ENCODE peak calls at places on chromosomes 1 and 21, in seven cellular contexts. J is mesenchymal stem cell, Z is H9, I is IMR-90, B is trophoblast cell, F is mesendoderm, W is H1. S is an unnamed sample.

GRCh38 chr21:17472167-17472566 is 40.7 kb upstream of the CXADR start:
- DNase-seq in J (no peak), Z (no peak), I (no peak), B (no peak), F (no peak), W (no peak), S (no peak)

GRCh38 chr1:35857830-35858229 is 25.2 kb upstream of the AGO1 start:
- DNase-seq in J (peak; percentile 37), Z (no peak), I (peak; percentile 21), B (peak; percentile 25), F (peak; percentile 47), W (no peak), S (no peak)

GRCh38 chr1:27602510-27603319 is 1.2 kb downstream of the AHDC1 start:
- DNase-seq in J (no peak), Z (no peak), I (peak; percentile 31), B (no peak), F (no peak), W (peak; percentile 73), S (no peak)

GRCh38 chr1:181423301-181423918 is 59.9 kb upstream of the CACNA1E start:
- DNase-seq in J (peak; percentile 3), Z (peak; percentile 72), I (peak; percentile 14), B (peak; percentile 62), F (peak; percentile 73), W (peak; percentile 62), S (peak; percentile 23)

GRCh38 chr1:87463917-87464565 is 135.4 kb downstream of the LMO4 start:
- DNase-seq in J (no peak), Z (no peak), I (no peak), B (no peak), F (no peak), W (no peak), S (no peak)

GRCh38 chr21:37655601-37656300 is 260.5 kb downstream of the KCNJ6 start:
- DNase-seq in J (peak; percentile 39), Z (no peak), I (no peak), B (peak; percentile 28), F (no peak), W (peak; percentile 16), S (no peak)

GRCh38 chr1:55823521-55824296 is 608.5 kb upstream of the USP24 start:
- DNase-seq in J (peak; percentile 73), Z (no peak), I (peak; percentile 64), B (peak; percentile 63), F (no peak), W (no peak), S (no peak)

GRCh38 chr1:208201241-208201640 is 42.9 kb downstream of the PLXNA2 start:
- DNase-seq in J (peak; percentile 93), Z (no peak), I (peak; percentile 91), B (peak; percentile 69), F (no peak), W (no peak), S (no peak)

GRCh38 chr1:89550995-89551394 is 26.4 kb downstream of the LRRC8B start:
- DNase-seq in J (no peak), Z (peak; percentile 39), I (no peak), B (no peak), F (peak; percentile 79), W (no peak), S (no peak)

GRCh38 chr1:168407832-168408530 is 127.3 kb downstream of the TBX19 start:
- DNase-seq in J (no peak), Z (no peak), I (no peak), B (no peak), F (no peak), W (no peak), S (no peak)

GRCh38 chr21:33539612-33540011 is 2.3 kb downstream of the GART start:
- DNase-seq in J (no peak), Z (no peak), I (peak; percentile 67), B (peak; percentile 65), F (no peak), W (no peak), S (no peak)

GRCh38 chr1:30513396-30514136 is 209.8 kb downstream of the MATN1 start:
- DNase-seq in J (no peak), Z (peak; percentile 25), I (no peak), B (no peak), F (no peak), W (peak; percentile 38), S (no peak)

GRCh38 chr1:164380893-164381292 is 178.1 kb upstream of the PBX1 start:
- DNase-seq in J (no peak), Z (no peak), I (no peak), B (no peak), F (no peak), W (no peak), S (no peak)

GRCh38 chr1:28601696-28602095 is 9.6 kb downstream of the RAB42 start:
- DNase-seq in J (peak; percentile 90), Z (no peak), I (peak; percentile 97), B (peak; percentile 53), F (peak; percentile 79), W (no peak), S (no peak)

GRCh38 chr1:193486671-193487229 is 300.3 kb upstream of the B3GALT2 start:
- DNase-seq in J (no peak), Z (no peak), I (peak; percentile 47), B (peak; percentile 28), F (no peak), W (no peak), S (no peak)

GRCh38 chr1:5982276-5982675 is 9.9 kb downstream of the NPHP4 start:
- DNase-seq in J (no peak), Z (no peak), I (no peak), B (no peak), F (no peak), W (no peak), S (no peak)

GRCh38 chr1:116690809-116691323 is 23.3 kb upstream of the IGSF3 start:
- DNase-seq in J (no peak), Z (no peak), I (no peak), B (no peak), F (no peak), W (no peak), S (no peak)

GRCh38 chr1:32240140-32240951 is 6.7 kb upstream of the FAM167B start:
- DNase-seq in J (peak; percentile 68), Z (peak; percentile 97), I (peak; percentile 39), B (peak; percentile 89), F (peak; percentile 91), W (peak; percentile 96), S (peak; percentile 93)

GRCh38 chr1:32888134-32888533 is 1.8 kb downstream of the HPCA start:
- DNase-seq in J (no peak), Z (no peak), I (no peak), B (no peak), F (no peak), W (no peak), S (no peak)

GRCh38 chr1:225735252-225736149 is 42.1 kb upstream of the SRP9 start:
- DNase-seq in J (peak; percentile 98), Z (no peak), I (peak; percentile 98), B (peak; percentile 44), F (peak; percentile 37), W (no peak), S (no peak)

GRCh38 chr1:59100975-59101374 is 195.9 kb upstream of the FGGY start:
- DNase-seq in J (peak; percentile 30), Z (no peak), I (peak; percentile 67), B (peak; percentile 75), F (no peak), W (no peak), S (no peak)

GRCh38 chr1:2555634-2556276 is 416 bp upstream of the TNFRSF14 start:
- DNase-seq in J (no peak), Z (no peak), I (no peak), B (peak; percentile 54), F (no peak), W (no peak), S (no peak)

GRCh38 chr1:55213029-55213884 is 1.9 kb downstream of the USP24 start:
- DNase-seq in J (no peak), Z (no peak), I (no peak), B (no peak), F (no peak), W (no peak), S (no peak)

GRCh38 chr1:95012389-95012788 is 60.4 kb downstream of the ALG14 start:
- DNase-seq in J (peak; percentile 28), Z (no peak), I (peak; percentile 99), B (peak; percentile 58), F (no peak), W (no peak), S (no peak)

DNA sequence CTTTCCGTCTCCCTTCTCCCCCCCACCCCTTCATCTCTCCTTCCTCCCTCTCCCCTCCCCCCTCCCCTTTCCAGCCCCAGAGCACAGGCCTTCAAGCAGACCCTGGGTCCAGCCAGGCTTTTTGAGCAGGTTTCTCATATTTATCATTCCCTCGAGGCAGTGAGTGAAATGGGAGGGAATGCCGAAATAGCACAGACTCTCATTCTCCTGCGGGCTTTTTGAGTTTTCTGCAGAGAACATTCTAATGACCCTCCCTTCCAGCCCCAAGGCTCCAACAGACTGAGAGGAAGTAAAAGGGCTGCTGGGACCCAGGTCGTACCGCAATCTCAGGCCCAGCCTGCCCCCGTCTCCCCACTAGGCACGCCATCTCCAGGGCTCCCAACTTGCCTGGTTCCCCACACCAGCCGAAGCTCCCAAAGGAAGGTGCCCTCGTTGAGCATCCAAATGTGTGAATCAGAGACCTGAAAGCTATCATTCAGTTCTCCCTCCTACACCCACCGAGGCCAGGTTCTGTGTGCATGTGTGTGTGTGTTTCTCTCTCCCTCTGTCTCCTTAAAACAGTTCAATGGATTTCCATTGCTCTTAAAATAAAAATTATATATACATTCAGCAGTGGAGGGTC is 22.3 kb downstream of the ACTA1 start:
- DNase-seq in J (no peak), Z (no peak), I (no peak), B (peak; percentile 94), F (no peak), W (no peak), S (no peak)
- H3K18ac ChIP-seq in J (no peak overlapping the region), Z (no peak overlapping the region), I (no peak overlapping the region), B (peak overlapping the region; percentile 1), F (peak overlapping the region; percentile 3), W (peak overlapping the region; percentile 90), S (peak overlapping the region; percentile 6)

GRCh38 chr1:66553846-66554245 is 19.9 kb downstream of the SGIP1 start:
- DNase-seq in J (peak; percentile 90), Z (no peak), I (peak; percentile 81), B (no peak), F (no peak), W (no peak), S (no peak)
- H3K18ac ChIP-seq in J (peak overlapping the region; percentile 78), Z (no peak overlapping the region), I (peak overlapping the region; percentile 72), B (no peak overlapping the region), F (no peak overlapping the region), W (no peak overlapping the region), S (no peak overlapping the region)

DNA sequence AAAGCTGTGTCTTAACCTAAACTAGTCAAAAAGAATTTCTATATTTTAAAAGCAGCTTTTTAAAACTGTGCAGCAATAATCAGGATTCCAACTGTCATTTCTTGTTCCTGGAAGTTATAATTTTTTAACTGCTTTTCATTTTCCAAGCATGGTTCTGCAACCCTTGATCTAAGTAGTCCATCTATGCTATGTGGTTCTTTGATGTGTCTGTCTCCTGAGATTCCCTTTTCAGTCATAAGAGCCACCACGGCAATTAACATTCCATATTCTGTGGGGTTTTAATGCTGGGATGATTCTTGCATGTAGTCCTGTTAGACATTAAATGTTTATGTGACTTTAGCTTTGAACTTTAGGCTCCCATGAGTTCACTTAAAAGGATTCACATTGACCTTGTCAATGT is 220.4 kb downstream of the TPR start:
- DNase-seq in J (no peak), Z (no peak), I (no peak), B (peak; percentile 78), F (no peak), W (no peak), S (no peak)
- H3K18ac ChIP-seq in J (no peak overlapping the region), Z (no peak overlapping the region), I (no peak overlapping the region), B (no peak overlapping the region), F (no peak overlapping the region), W (no peak overlapping the region), S (no peak overlapping the region)

DNA sequence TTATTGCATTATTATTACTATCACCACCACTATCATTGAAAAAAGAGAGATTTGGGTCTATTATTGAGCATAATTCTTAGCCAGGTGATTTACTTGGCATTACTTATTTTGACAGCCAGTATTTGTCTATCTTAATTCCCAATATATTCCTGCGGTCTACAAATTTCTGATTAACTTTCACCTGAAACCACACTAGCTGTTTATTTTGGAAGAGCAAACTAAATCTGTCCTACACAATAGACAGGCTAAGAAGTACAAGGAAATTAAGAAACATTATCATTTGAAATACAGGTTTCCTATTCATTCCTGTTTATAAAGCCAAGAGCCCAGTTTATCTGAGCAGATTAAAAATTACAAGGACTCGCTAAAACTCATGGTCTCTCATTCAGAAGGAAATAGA is 6.9 kb upstream of the LYST start:
- DNase-seq in J (no peak), Z (no peak), I (no peak), B (no peak), F (no peak), W (no peak), S (no peak)
- H3K18ac ChIP-seq in J (no peak overlapping the region), Z (no peak overlapping the region), I (no peak overlapping the region), B (no peak overlapping the region), F (no peak overlapping the region), W (no peak overlapping the region), S (no peak overlapping the region)

S was measured in neuronal stem cell.